ENCODE peak calls at places on chromosomes 5 and 9, in nine cellular contexts. U is prostate gland; D is lower lobe of right lung; N is AG04450; V is WTC11; J is fibroblast of lung; X is brain microvascular endothelial cell; B is activated CD8-positive, alpha-beta T cell treated with anti-CD3 and anti-CD28 coated beads for 36 hours; L is tibial nerve. W is an unnamed sample.

GRCh38 chr5:155522540-155522939 is 509.0 kb downstream of the KIF4B start:
- DNase-seq in U (no peak), D (no peak), N (no peak), V (no peak), J (no peak), X (no peak), B (no peak), L (no peak), W (no peak)

GRCh38 chr5:100905259-100905914 is 2.3 kb upstream of the ST8SIA4 start:
- DNase-seq in U (no peak), D (no peak), N (no peak), V (no peak), J (no peak), X (no peak), B (peak; percentile 20), L (no peak), W (no peak)

GRCh38 chr5:67350185-67350584 is 153.6 kb upstream of the CD180 start:
- DNase-seq in U (no peak), D (no peak), N (no peak), V (no peak), J (no peak), X (no peak), B (no peak), L (no peak), W (no peak)

GRCh38 chr5:73028991-73029540 is 73.2 kb downstream of the FCHO2 start:
- DNase-seq in U (no peak), D (no peak), N (no peak), V (no peak), J (peak; percentile 43), X (peak; percentile 16), B (no peak), L (no peak), W (no peak)

GRCh38 chr9:77063645-77064285 is 44.3 kb downstream of the FOXB2 start:
- DNase-seq in U (no peak), D (no peak), N (no peak), V (no peak), J (no peak), X (peak; percentile 87), B (no peak), L (no peak), W (no peak)

GRCh38 chr5:39765381-39765780 is 340.6 kb upstream of the DAB2 start:
- DNase-seq in U (no peak), D (no peak), N (no peak), V (no peak), J (peak; percentile 62), X (no peak), B (no peak), L (no peak), W (no peak)

GRCh38 chr9:107467416-107467815 is 22.2 kb downstream of the KLF4 start:
- DNase-seq in U (no peak), D (no peak), N (no peak), V (no peak), J (no peak), X (no peak), B (no peak), L (no peak), W (no peak)

GRCh38 chr5:13591621-13592020 is 352.9 kb downstream of the DNAH5 start:
- DNase-seq in U (no peak), D (no peak), N (peak; percentile 39), V (no peak), J (peak; percentile 4), X (peak; percentile 84), B (no peak), L (no peak), W (no peak)

GRCh38 chr5:113804264-113804663 is 290.8 kb downstream of the YTHDC2 start:
- DNase-seq in U (no peak), D (no peak), N (no peak), V (no peak), J (no peak), X (no peak), B (no peak), L (no peak), W (no peak)

GRCh38 chr9:107631788-107632187 is 142.2 kb upstream of the KLF4 start:
- DNase-seq in U (no peak), D (no peak), N (no peak), V (no peak), J (peak; percentile 53), X (no peak), B (no peak), L (no peak), W (no peak)

DNA sequence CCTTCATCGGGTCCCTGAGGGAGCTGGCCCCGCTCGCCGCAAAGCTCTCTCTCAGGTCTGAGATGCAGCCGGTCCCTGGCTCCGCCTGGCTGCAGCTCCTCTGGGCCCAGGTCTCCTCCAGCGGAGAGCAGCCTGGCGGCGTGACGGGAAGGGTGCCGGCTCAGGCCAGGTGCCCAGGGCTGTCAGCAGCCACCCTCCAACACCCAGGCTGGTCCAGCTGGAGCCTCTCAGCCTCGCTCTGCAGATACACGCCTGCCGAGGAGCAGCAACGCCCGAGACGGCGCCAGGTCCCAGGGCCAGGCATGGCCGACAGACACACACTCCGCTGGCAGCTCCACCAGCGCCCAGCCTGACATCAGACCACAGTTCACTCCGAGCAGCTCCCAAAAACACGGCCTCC is 25.6 kb downstream of the FAM163B start:
- DNase-seq in U (no peak), D (no peak), N (no peak), V (no peak), J (no peak), X (no peak), B (no peak), L (no peak), W (no peak)
- TF ChIP-seq CTCF in U (no peak), D (no peak), N (no peak), V (no peak), J (no peak), X (no peak), B (no peak), L (no peak), W (no peak)

DNA sequence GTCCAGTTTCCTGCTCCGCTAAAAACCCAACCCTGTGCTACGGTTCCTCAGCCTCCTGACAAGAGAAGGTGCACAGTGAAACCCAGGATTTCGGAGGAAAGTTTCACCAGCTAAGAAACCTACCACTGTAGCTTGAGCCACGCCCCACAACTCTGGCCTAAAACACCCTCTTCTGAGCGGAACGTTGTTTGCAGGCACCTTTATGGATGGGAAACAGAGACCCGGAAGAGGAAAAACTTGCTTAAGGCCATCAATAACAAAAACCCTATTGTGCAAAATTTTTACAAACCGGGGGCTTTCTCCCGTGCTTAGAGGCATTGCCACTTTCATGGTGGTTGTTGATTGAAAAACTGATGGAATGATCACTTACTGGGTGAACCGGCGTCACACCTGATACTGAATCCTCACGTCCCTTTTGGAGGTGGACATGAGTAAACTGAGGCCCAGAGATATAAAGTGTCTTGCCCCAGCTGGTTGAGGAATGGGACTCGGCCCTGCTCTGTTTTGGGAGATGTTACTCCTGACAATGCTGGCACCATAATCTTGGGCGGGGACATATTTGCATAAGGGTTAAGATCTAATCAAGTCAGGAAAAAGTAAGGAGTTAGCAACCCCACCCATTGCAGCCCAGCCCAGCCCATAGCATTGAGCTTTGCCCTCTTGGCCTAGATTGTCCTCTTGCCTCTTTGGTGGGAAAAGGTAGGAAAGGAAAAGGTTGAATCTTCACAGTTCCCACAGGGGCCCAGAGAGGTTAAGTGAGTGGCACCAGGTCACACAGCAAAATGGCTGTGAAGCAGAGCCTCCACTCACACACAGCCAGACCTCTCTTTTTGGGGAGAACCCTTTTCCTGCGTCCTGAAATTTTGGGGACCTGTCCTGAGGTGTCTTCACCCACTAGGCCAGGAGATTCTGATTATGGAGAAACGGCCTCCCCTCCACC is 23.2 kb upstream of the PTGS1 start:
- DNase-seq in U (no peak), D (no peak), N (no peak), V (no peak), J (no peak), X (no peak), B (peak; percentile 35), L (no peak), W (no peak)
- TF ChIP-seq CTCF in U (no peak), D (no peak), N (no peak), V (no peak), J (no peak), X (no peak), B (no peak), L (no peak), W (no peak)

DNA sequence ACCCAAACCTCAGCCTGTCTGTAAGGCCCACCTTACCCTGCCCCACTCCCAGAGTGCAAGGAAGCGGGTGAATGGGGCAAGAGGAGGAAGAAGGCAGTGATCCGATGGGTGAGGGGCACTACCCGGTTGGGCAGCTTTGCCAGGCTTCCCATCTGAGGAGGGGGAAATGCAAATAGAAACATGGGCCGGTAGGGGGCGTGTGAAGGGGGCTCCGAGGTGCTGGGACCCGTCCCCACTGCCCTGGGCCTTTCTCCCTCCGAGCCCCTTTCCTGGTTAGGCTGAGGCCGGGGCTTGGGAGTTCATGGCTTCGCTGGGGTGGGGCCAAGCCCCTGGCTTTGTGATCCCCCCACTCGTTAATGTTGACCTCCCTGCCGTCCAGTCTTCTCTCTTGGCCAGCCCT is 23.6 kb upstream of the MYORG start:
- DNase-seq in U (no peak), D (no peak), N (no peak), V (peak; percentile 64), J (no peak), X (no peak), B (no peak), L (no peak), W (no peak)
- TF ChIP-seq CTCF in U (no peak), D (no peak), N (peak; percentile 5), V (peak; percentile 53), J (peak; percentile 15), X (peak; percentile 41), B (no peak), L (no peak), W (no peak)

GRCh38 chr5:179680780-179681411 is at the start of gene CBY3:
- DNase-seq in U (no peak), D (no peak), N (no peak), V (no peak), J (no peak), X (no peak), B (no peak), L (no peak), W (no peak)

GRCh38 chr5:179679014-179679674 is 1.7 kb downstream of the CBY3 start:
- DNase-seq in U (peak; percentile 58), D (peak; percentile 89), N (no peak), V (peak; percentile 84), J (peak; percentile 64), X (peak; percentile 57), B (peak; percentile 91), L (peak; percentile 82), W (peak; percentile 69)

GRCh38 chr5:179680014-179680779 is 637 bp downstream of the CBY3 start:
- DNase-seq in U (no peak), D (no peak), N (no peak), V (no peak), J (no peak), X (no peak), B (no peak), L (no peak), W (no peak)

DNA sequence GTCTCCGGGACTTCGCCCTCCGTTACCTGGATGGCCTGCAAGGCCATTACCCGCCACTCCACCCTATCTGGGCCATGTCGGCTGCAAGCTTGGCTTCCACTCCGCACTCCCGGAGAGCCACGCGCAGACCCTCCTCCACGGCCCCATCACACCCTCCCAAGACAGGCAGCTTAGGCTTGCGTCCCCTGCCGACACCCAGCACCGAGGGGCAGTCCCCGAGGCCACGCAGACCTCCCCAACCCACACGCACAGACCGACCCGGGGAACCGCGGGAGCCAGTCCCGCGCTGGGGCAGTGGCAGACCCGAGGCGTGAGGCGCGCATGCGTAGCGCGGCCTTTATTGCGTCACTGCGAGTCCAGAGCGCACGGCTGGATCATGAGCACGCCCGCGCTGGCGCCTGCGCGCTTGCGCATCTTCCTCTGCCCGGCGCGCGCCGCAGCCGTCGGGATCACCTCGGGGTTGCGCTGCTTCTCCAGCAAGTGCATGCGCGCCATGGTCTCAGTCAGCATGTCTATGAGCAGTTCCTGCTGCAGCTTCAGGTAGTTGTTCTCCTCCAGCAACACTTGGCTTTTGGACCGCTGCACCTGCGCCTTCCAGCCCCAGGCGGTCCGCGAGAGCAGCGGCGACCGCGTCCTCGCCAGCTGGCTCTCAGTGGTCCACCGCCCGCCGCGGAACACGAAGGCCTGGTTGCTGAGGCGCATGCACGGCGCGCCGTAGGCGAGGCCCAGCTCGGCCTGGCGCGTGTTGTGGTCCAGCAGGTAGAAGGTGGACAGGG is 2.4 kb downstream of the CBY3 start:
- DNase-seq in U (peak; percentile 94), D (peak; percentile 98), N (peak; percentile 86), V (peak; percentile 93), J (peak; percentile 94), X (peak; percentile 93), B (peak; percentile 97), L (peak; percentile 88), W (peak; percentile 95)
- TF ChIP-seq CTCF in U (peak; percentile 29), D (no peak), N (no peak), V (no peak), J (no peak), X (no peak), B (no peak), L (no peak), W (peak; percentile 22)

W was measured in GM13977.